ENCODE peak calls at places on chromosomes 1 and 21, in five cellular contexts. Q, W, I, U and C are unnamed samples.

GRCh38 chr1:220089650-220090556 is at the start of gene BPNT1:
- DNase-seq in W (peak; percentile 96), I (peak; percentile 92), Q (peak; percentile 97), U (peak; percentile 93), C (peak; percentile 100)

GRCh38 chr1:207227131-207227630 is 94.3 kb upstream of the CD55 start:
- DNase-seq in I (no peak), U (no peak), W (no peak), Q (no peak), C (no peak)

GRCh38 chr1:18297896-18298648 is 182.7 kb upstream of the KLHDC7A start:
- DNase-seq in Q (no peak), W (no peak), U (no peak), I (no peak), C (no peak)

GRCh38 chr1:47231314-47232186 is 475 bp downstream of the TAL1 start:
- DNase-seq in I (peak; percentile 41), Q (no peak), W (peak; percentile 61), U (peak; percentile 33), C (peak; percentile 37)

GRCh38 chr1:80882552-80882951 is 918.2 kb upstream of the ADGRL2 start:
- DNase-seq in Q (no peak), I (peak; percentile 1), W (no peak), U (peak; percentile 65), C (peak; percentile 77)

GRCh38 chr1:184456189-184456588 is 69.4 kb downstream of the C1orf21 start:
- DNase-seq in I (no peak), U (no peak), Q (no peak), W (no peak), C (no peak)

GRCh38 chr1:101507547-101507971 is 270.7 kb downstream of the S1PR1 start:
- DNase-seq in Q (no peak), U (no peak), W (no peak), I (peak; percentile 4), C (no peak)

GRCh38 chr1:41709873-41710272 is 208.8 kb downstream of the HIVEP3 start:
- DNase-seq in Q (no peak), W (no peak), I (no peak), U (no peak), C (no peak)

GRCh38 chr1:201726700-201727099 is 102.3 kb upstream of the IPO9 start:
- DNase-seq in I (no peak), W (no peak), Q (no peak), U (no peak), C (no peak)

GRCh38 chr1:74504125-74505065 is 8.0 kb downstream of the LRRC53 start:
- DNase-seq in Q (peak; percentile 40), W (no peak), U (peak; percentile 50), I (peak; percentile 58), C (peak; percentile 57)

GRCh38 chr1:35925741-35926140 is 5.2 kb upstream of the AGO3 start:
- DNase-seq in Q (peak; percentile 45), I (peak; percentile 26), W (no peak), U (peak; percentile 92), C (no peak)

GRCh38 chr1:12275370-12275769 is 45.5 kb downstream of the VPS13D start:
- DNase-seq in W (peak; percentile 63), I (peak; percentile 57), Q (peak; percentile 15), U (no peak), C (no peak)

GRCh38 chr1:185315364-185316108 is 1.5 kb downstream of the IVNS1ABP start:
- DNase-seq in I (peak; percentile 46), W (no peak), U (no peak), Q (peak; percentile 39), C (no peak)

GRCh38 chr1:84390231-84390630 is 8.1 kb upstream of the DNASE2B start:
- DNase-seq in Q (no peak), U (no peak), W (no peak), I (no peak), C (no peak)

GRCh38 chr1:235601087-235601486 is 48.5 kb downstream of the GNG4 start:
- DNase-seq in I (peak; percentile 32), U (no peak), Q (no peak), W (no peak), C (no peak)

GRCh38 chr1:92690212-92690906 is 94.5 kb downstream of the EVI5 start:
- DNase-seq in Q (no peak), W (no peak), U (no peak), I (no peak), C (no peak)

GRCh38 chr1:167223144-167224103 is 2.7 kb downstream of the POU2F1 start:
- DNase-seq in Q (no peak), U (peak; percentile 21), I (peak; percentile 48), W (no peak), C (no peak)

GRCh38 chr1:15885269-15885668 is 37.8 kb downstream of the SPEN start:
- DNase-seq in W (no peak), I (no peak), Q (no peak), U (no peak), C (no peak)
- H3K4me3 ChIP-seq in W (peak overlapping the region; percentile 24), I (peak overlapping the region; percentile 58), Q (no peak overlapping the region), U (no peak overlapping the region), C (no peak overlapping the region)

DNA sequence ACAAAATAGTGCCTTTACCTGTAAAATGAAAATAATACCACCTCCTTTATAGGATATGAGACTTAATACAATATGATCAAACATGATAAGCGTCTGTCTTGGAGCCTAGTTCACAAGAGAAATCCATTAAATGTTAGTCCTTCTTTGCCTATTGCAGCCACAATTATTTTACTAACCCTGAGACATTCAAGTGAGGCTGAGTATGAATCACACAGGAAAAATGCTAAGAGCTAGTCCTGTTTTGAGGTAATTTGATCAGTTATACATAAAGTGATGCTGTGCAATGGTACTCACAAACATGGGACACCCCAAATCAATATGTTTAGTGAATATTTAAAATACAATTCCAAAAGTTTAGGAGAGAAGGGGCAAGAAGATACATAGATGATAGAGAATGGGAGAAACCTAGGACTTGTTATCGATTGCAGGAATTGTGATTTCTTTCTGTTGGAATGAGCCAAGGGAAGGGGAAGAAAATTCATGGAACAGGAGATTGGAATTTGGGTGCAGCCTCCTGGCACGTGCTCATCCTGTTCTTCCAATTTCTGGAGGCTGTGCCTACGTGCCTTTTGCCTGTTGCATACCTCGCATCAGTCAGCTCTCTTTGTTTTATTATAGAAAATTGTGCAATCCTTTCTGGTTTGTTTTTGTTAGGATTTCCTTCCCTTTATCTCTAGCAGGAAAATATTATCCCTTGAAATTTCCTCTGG is 39.9 kb upstream of the BACH1 start:
- DNase-seq in W (no peak), Q (peak; percentile 17), U (peak; percentile 89), I (peak; percentile 84), C (peak; percentile 87)
- H3K4me3 ChIP-seq in W (no peak overlapping the region), Q (no peak overlapping the region), U (no peak overlapping the region), I (peak overlapping the region; percentile 52), C (no peak overlapping the region)

GRCh38 chr1:222002503-222002902 is 260.6 kb upstream of the DUSP10 start:
- DNase-seq in W (no peak), Q (no peak), I (no peak), U (no peak), C (no peak)

GRCh38 chr1:221998186-221998612 is 256.3 kb upstream of the DUSP10 start:
- DNase-seq in U (peak; percentile 49), W (no peak), Q (no peak), I (peak; percentile 27), C (no peak)

GRCh38 chr1:222004034-222004433 is 262.1 kb upstream of the DUSP10 start:
- DNase-seq in U (no peak), I (no peak), W (no peak), Q (no peak), C (no peak)

GRCh38 chr1:221998781-221999180 is 256.9 kb upstream of the DUSP10 start:
- DNase-seq in U (no peak), I (peak; percentile 36), Q (no peak), W (no peak), C (no peak)

DNA sequence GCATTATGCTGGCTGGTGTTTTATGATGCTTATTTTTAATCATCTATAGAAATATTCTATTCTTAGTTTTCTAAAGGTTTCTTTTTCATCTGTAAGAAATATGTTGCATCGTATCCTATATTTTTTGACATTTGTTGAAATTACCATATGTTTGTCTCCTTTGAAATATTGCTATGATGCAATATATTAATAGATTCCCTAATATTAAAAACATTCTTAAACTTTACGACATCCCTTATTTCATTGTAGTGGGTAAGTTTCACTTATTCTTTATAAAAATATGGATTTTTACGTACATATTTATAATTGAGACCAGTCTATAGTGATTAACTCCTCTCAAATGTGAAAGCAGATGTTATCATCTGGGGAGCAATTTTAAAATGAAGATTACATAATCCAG is 258.2 kb upstream of the DUSP10 start:
- DNase-seq in W (no peak), I (no peak), Q (no peak), U (no peak), C (no peak)
- H3K4me3 ChIP-seq in W (no peak overlapping the region), I (no peak overlapping the region), Q (no peak overlapping the region), U (no peak overlapping the region), C (no peak overlapping the region)

GRCh38 chr1:110963666-110964399 is at the start of gene LRIF1:
- DNase-seq in I (peak; percentile 100), W (peak; percentile 100), U (peak; percentile 99), Q (peak; percentile 99), C (peak; percentile 100)

GRCh38 chr1:110962892-110963665 is 643 bp downstream of the LRIF1 start:
- DNase-seq in W (peak; percentile 66), Q (peak; percentile 43), U (peak; percentile 89), I (peak; percentile 97), C (peak; percentile 77)

GRCh38 chr1:110960777-110961420 is 2.8 kb downstream of the LRIF1 start:
- DNase-seq in I (no peak), Q (no peak), U (no peak), W (no peak), C (no peak)

GRCh38 chr1:110964400-110964903 is 730 bp upstream of the LRIF1 start:
- DNase-seq in I (no peak), U (no peak), Q (no peak), W (no peak), C (no peak)

DNA sequence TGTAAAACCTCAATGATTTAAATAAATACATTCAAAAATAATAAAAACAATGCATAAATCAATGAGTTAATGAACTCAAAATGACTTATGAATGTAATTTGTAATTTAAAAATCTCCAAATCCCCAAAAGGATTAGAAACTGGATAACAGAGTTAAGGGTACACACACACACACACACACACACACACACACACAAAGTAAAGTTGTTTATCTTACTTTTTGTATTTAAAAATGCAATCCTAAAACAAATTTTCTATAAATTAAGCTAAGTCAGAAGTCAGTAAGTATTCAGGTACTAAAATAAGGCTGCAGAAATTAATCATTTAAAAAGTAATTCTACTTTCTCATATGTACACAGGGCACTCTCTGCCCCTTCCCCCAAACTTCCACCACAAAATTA is 1.8 kb downstream of the LRIF1 start:
- DNase-seq in Q (no peak), U (no peak), I (no peak), W (no peak), C (no peak)
- H3K4me3 ChIP-seq in Q (no peak overlapping the region), U (no peak overlapping the region), I (peak overlapping the region; percentile 91), W (no peak overlapping the region), C (no peak overlapping the region)

DNA sequence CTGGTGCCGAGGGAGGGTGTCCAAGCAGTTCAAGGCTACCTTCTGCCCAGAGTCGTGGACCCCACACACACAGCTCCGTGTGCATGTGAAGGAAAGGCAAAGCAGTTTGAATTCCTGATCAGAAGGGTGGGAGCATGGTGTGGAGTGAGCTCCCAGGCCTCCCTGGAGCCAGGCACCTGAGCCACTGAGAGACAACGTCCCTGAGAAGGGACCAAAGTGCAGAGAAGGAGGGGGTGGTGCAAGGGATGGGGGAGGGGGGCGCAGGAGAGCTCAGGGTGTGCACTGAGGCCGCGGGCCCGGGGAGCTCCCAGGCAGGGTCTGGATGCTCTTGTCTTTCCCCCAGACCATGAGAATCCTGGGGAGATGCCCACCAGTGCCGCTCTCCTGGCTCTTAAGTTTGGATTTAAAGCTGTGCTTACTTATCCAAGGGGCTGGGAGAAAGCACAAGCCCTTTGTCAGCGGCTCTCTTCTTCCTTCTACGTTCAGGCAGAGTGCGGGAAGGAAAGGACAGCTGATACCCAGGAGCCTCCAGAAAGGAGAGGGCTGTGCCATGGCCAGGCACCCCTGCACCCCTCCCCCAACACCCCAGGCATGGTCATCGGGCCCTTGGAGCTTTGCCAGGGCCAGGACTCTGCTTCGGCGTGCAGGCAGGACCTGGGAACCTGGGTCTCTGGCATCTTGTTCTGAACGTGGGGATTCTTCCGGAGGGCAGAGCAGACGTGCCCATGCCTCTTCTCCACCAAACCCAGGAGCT is 24.1 kb downstream of the ACTA1 start:
- DNase-seq in U (no peak), W (no peak), I (peak; percentile 5), Q (peak; percentile 42), C (no peak)
- H3K4me3 ChIP-seq in U (no peak overlapping the region), W (no peak overlapping the region), I (no peak overlapping the region), Q (no peak overlapping the region), C (no peak overlapping the region)